ENCODE peak calls at places on chromosomes 4 and X, in seven cellular contexts. U is fibroblast of mammary gland; W is astrocyte of the hippocampus; S is GM13977; Z is Peyer's patch; O is DND-41; J is activated CD4-positive, CD25-positive, alpha-beta regulatory T cell. I is an unnamed sample.

GRCh38 chr4:106565727-106566126 is 197.1 kb upstream of the GIMD1 start:
- DNase-seq in U (peak), W (no peak), S (no peak), Z (no peak), O (no peak), J (no peak), I (peak)

GRCh38 chr4:10094841-10095240 is 21.8 kb downstream of the WDR1 start:
- DNase-seq in U (no peak), W (no peak), S (no peak), Z (no peak), O (peak), J (no peak), I (no peak)

GRCh38 chr4:104941661-104942062 is 205.0 kb upstream of the TET2 start:
- DNase-seq in U (no peak), W (peak), S (peak), Z (no peak), O (no peak), J (no peak), I (peak)

GRCh38 chr4:157217708-157218107 is 2.8 kb upstream of the GRIA2 start:
- DNase-seq in U (peak), W (peak), S (no peak), Z (no peak), O (no peak), J (no peak), I (peak)

GRCh38 chrX:25012793-25013592 is 2.8 kb downstream of the ARX start:
- DNase-seq in U (no peak), W (peak), S (no peak), Z (no peak), O (no peak), J (no peak), I (no peak)

GRCh38 chr4:127975121-127975770 is 10.0 kb downstream of the ABHD18 start:
- DNase-seq in U (peak), W (no peak), S (no peak), Z (no peak), O (no peak), J (no peak), I (peak)

GRCh38 chr4:36159208-36159607 is 85.1 kb downstream of the ARAP2 start:
- DNase-seq in U (no peak), W (no peak), S (no peak), Z (no peak), O (no peak), J (no peak), I (no peak)

GRCh38 chrX:40871385-40872082 is 136.2 kb upstream of the MED14 start:
- DNase-seq in U (peak), W (peak), S (peak), Z (no peak), O (no peak), J (no peak), I (peak)

GRCh38 chrX:2935364-2935748 is 6.2 kb upstream of the ARSD start:
- DNase-seq in U (no peak), W (no peak), S (no peak), Z (no peak), O (no peak), J (no peak), I (no peak)

I was measured in epithelial cell of esophagus.